ENCODE peak calls at places on chromosomes 3 and 15, in four cellular contexts. O is K562, L is GM12878, B is H1. T is an unnamed sample.

GRCh38 chr3:59774613-59775012 is 724.8 kb upstream of the CFAP20DC start:
- DNase-seq in O (no peak), L (no peak), B (no peak), T (no peak)

GRCh38 chr3:130395916-130396315 is 50.4 kb downstream of the COL6A5 start:
- DNase-seq in O (no peak), L (no peak), B (peak; percentile 44), T (peak; percentile 15)

GRCh38 chr3:156682491-156682890 is 8.1 kb downstream of the TIPARP start:
- DNase-seq in O (no peak), L (no peak), B (no peak), T (no peak)

GRCh38 chr3:115321396-115321795 is 174.3 kb upstream of the ZBTB20 start:
- DNase-seq in O (no peak), L (no peak), B (no peak), T (no peak)

GRCh38 chr3:193870376-193871092 is 265.4 kb upstream of the HES1 start:
- DNase-seq in O (no peak), L (no peak), B (no peak), T (no peak)

GRCh38 chr15:40106203-40107161 is 2.2 kb downstream of the BMF start:
- DNase-seq in O (peak; percentile 66), L (peak; percentile 83), B (no peak), T (peak; percentile 95)

GRCh38 chr15:95511680-95512079 is 818.8 kb upstream of the NR2F2 start:
- DNase-seq in O (no peak), L (no peak), B (no peak), T (no peak)

GRCh38 chr15:51244366-51244977 is 93.9 kb downstream of the CYP19A1 start:
- DNase-seq in O (no peak), L (no peak), B (no peak), T (no peak)

GRCh38 chr3:129688310-129688895 is 81.9 kb upstream of the PLXND1 start:
- DNase-seq in O (no peak), L (no peak), B (peak; percentile 19), T (peak; percentile 78)

GRCh38 chr3:74883690-74884089 is 269.2 kb upstream of the CNTN3 start:
- DNase-seq in O (no peak), L (no peak), B (peak; percentile 7), T (peak; percentile 2)

GRCh38 chr3:141444586-141445285 is 42.1 kb upstream of the RASA2 start:
- DNase-seq in O (no peak), L (no peak), B (no peak), T (no peak)

GRCh38 chr3:53264718-53265117 is 8.9 kb upstream of the TKT start:
- DNase-seq in O (no peak), L (no peak), B (no peak), T (no peak)

GRCh38 chr3:173397161-173398110 is at the start of gene NLGN1:
- DNase-seq in O (no peak), L (no peak), B (peak; percentile 21), T (no peak)

GRCh38 chr3:155809181-155809580 is 3.1 kb upstream of the C3orf33 start:
- DNase-seq in O (no peak), L (no peak), B (no peak), T (no peak)

GRCh38 chr15:33848011-33848410 is 120.3 kb upstream of the CHRM5 start:
- DNase-seq in O (no peak), L (no peak), B (no peak), T (no peak)

GRCh38 chr15:59594493-59594942 is 17.1 kb upstream of the GCNT3 start:
- DNase-seq in O (no peak), L (no peak), B (no peak), T (peak; percentile 84)

GRCh38 chr15:83565553-83566159 is 88.3 kb upstream of the ADAMTSL3 start:
- DNase-seq in O (peak; percentile 31), L (no peak), B (no peak), T (peak; percentile 25)

GRCh38 chr15:87816811-87817210 is 439.7 kb downstream of the NTRK3 start:
- DNase-seq in O (no peak), L (no peak), B (no peak), T (no peak)

GRCh38 chr3:194404365-194405140 is 5.5 kb upstream of the GP5 start:
- DNase-seq in O (no peak), L (no peak), B (no peak), T (peak; percentile 52)

GRCh38 chr3:160804762-160805161 is 48.7 kb downstream of the PPM1L start:
- DNase-seq in O (no peak), L (no peak), B (no peak), T (no peak)

GRCh38 chr3:73723596-73723995 is 98.9 kb upstream of the PDZRN3 start:
- DNase-seq in O (no peak), L (no peak), B (no peak), T (no peak)

GRCh38 chr15:63449711-63450110 is 54.7 kb upstream of the USP3 start:
- DNase-seq in O (no peak), L (no peak), B (no peak), T (no peak)

GRCh38 chr3:44074181-44074580 is 167.5 kb upstream of the TOPAZ1 start:
- DNase-seq in O (no peak), L (no peak), B (peak; percentile 10), T (no peak)

GRCh38 chr3:197298858-197299854 is 744 bp upstream of the DLG1 start:
- DNase-seq in O (peak; percentile 62), L (no peak), B (no peak), T (peak; percentile 49)

GRCh38 chr15:70479056-70479455 is 284.3 kb downstream of the UACA start:
- DNase-seq in O (no peak), L (no peak), B (no peak), T (no peak)

GRCh38 chr3:36876181-36876936 is 68.5 kb downstream of the TRANK1 start:
- DNase-seq in O (peak; percentile 31), L (peak; percentile 89), B (no peak), T (no peak)

GRCh38 chr3:12793701-12794100 is 2.8 kb upstream of the CAND2 start:
- DNase-seq in O (no peak), L (no peak), B (no peak), T (no peak)

GRCh38 chr3:174333640-174334039 is 525.5 kb upstream of the NAALADL2 start:
- DNase-seq in O (no peak), L (no peak), B (no peak), T (no peak)

GRCh38 chr3:78979083-78979482 is 788.7 kb downstream of the ROBO1 start:
- DNase-seq in O (no peak), L (no peak), B (no peak), T (no peak)
- H3K4me1 ChIP-seq in O (no peaks in the 10 kb centered on the region), L (no peaks in the 10 kb centered on the region), B (peaks cover 14% of the 10 kb centered on the region), T (peaks cover 47% of the 10 kb centered on the region)

DNA sequence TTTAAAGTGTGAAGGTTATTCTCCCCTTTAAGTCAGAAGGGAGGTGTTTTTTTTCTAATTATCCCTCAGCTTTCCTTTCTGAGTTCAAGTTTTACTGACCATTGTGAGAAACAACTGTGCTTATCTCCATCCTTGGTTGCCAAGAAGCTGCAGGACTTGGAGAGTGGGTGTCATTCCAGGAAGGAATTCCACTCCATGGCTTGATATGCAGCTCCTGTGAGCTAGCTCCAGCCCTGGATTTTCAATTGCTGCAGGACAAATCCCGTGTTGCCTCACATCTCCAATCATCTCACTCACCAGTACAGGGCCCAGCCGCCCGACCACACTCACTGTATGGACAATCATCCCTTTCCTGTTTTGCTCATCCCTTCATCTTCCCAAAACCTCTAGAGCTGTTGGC is 122.5 kb downstream of the IGSF11 start:
- DNase-seq in O (no peak), L (no peak), B (no peak), T (no peak)
- TF ChIP-seq CEBPB in O (no peak), L (no peak), B (no peak), T (no peak)

GRCh38 chr3:184765730-184766074 is 46.3 kb upstream of the VPS8 start:
- DNase-seq in O (no peak), L (peak; percentile 21), B (no peak), T (no peak)
- TF ChIP-seq ATF2 in O (no peak), L (no peak), B (no peak), T (no peak)

GRCh38 chr3:172080503-172080902 is 41.1 kb downstream of the FNDC3B start:
- DNase-seq in O (no peak), L (no peak), B (no peak), T (peak; percentile 84)
- H3K4me1 ChIP-seq in O (peaks cover 29% of the 10 kb centered on the region), L (peaks cover 5% of the 10 kb centered on the region), B (peaks cover 2% of the 10 kb centered on the region), T (peaks cover 100% of the 10 kb centered on the region)

GRCh38 chr3:111194048-111194447 is 122.4 kb downstream of the NECTIN3 start:
- DNase-seq in O (no peak), L (no peak), B (no peak), T (no peak)

GRCh38 chr3:111200027-111200426 is 128.4 kb downstream of the NECTIN3 start:
- DNase-seq in O (no peak), L (no peak), B (no peak), T (no peak)

DNA sequence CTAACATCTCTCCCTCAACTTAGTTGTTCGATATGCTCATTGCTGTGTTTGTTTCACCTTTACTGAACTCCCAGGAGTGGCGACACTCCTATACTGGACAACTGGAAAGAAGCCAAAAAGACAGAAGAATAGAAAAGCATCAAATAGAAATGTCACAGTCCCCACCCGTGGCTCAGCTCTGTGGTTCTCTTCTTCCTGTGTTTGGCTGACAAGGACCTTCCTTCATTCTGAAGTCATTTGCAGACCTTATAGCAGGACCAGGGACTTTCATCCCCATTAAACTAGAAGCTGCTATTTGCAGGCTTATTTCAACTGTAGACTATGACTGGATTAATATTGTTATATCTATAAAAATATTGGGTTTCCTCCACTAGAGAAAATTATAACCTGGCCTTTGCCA is 125.9 kb downstream of the NECTIN3 start:
- DNase-seq in O (no peak), L (no peak), B (no peak), T (no peak)
- TF ChIP-seq CEBPB in O (no peak), L (no peak), B (no peak), T (no peak)

GRCh38 chr3:107212709-107213664 is 164.3 kb upstream of the CCDC54 start:
- DNase-seq in O (no peak), L (no peak), B (no peak), T (no peak)

GRCh38 chr3:107209302-107210060 is 167.8 kb upstream of the CCDC54 start:
- DNase-seq in O (no peak), L (no peak), B (no peak), T (no peak)

GRCh38 chr3:107208796-107209195 is 168.4 kb upstream of the CCDC54 start:
- DNase-seq in O (no peak), L (no peak), B (no peak), T (no peak)

GRCh38 chr3:107208100-107208499 is 169.1 kb upstream of the CCDC54 start:
- DNase-seq in O (no peak), L (no peak), B (no peak), T (no peak)

DNA sequence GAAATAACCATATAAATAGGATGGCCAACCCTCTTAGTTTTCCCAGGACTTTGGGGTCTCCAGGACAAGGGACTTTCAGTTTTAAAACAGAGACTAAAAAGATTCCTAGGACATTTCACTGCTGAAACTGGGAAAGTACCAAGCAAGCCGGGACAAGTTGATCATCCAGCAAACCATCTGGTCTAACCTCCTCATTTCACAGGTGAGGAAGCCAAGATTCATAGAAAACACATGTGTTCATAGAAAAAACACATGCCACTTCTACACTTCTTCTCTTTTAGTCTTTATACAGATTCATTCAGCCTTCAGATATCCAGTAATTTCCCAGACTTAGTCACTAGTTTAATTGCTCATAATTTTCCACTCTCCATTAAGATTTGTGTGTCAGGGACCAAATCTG is 165.6 kb upstream of the CCDC54 start:
- DNase-seq in O (no peak), L (no peak), B (no peak), T (no peak)
- TF ChIP-seq ATF2 in O (no peak), L (no peak), B (no peak), T (no peak)

GRCh38 chr15:67822537-67823370 is 2.6 kb upstream of the SKOR1 start:
- DNase-seq in O (peak; percentile 82), L (no peak), B (no peak), T (no peak)
- H3K4me1 ChIP-seq in O (no peaks in the 10 kb centered on the region), L (no peaks in the 10 kb centered on the region), B (peaks cover 54% of the 10 kb centered on the region), T (no peaks in the 10 kb centered on the region)

GRCh38 chr3:101119535-101119934 is 126.3 kb upstream of the ABI3BP start:
- DNase-seq in O (no peak), L (no peak), B (no peak), T (no peak)
- TF ChIP-seq CEBPB in O (no peak), L (no peak), B (no peak), T (no peak)

T was measured in HepG2.